ENCODE peak calls at places on chromosome 12, in four cellular contexts. I is IMR-90, A is K562, X is GM12878. M is an unnamed sample.
A peak's percentile ranks its signal among the peaks of the same experiment; 100 is the strongest.

GRCh38 chr12:30847259-30847658 is 79.3 kb upstream of the TSPAN11 start:
- DNase-seq in I (peak; percentile 70), A (peak; percentile 81), X (peak; percentile 28), M (peak; percentile 59)

GRCh38 chr12:45409966-45410365 is 194.1 kb downstream of the ANO6 start:
- DNase-seq in I (peak; percentile 93), A (no peak), X (no peak), M (no peak)

GRCh38 chr12:47903151-47903611 is 1.6 kb downstream of the VDR start:
- DNase-seq in I (peak; percentile 76), A (peak; percentile 51), X (no peak), M (no peak)

GRCh38 chr12:1707051-1707450 is 16.2 kb downstream of the ADIPOR2 start:
- DNase-seq in I (no peak), A (no peak), X (no peak), M (no peak)

GRCh38 chr12:46944104-46944503 is 118.3 kb upstream of the SLC38A4 start:
- DNase-seq in I (peak; percentile 82), A (peak; percentile 12), X (no peak), M (peak; percentile 37)

GRCh38 chr12:130920119-130920703 is 33.5 kb upstream of the ADGRD1 start:
- DNase-seq in I (no peak), A (no peak), X (no peak), M (no peak)

GRCh38 chr12:116062698-116063097 is 214.8 kb downstream of the MED13L start:
- DNase-seq in I (no peak), A (no peak), X (no peak), M (no peak)

GRCh38 chr12:69527506-69528272 is 57.5 kb downstream of the FRS2 start:
- DNase-seq in I (peak; percentile 91), A (no peak), X (no peak), M (peak; percentile 33)

GRCh38 chr12:89357297-89357730 is 5.0 kb upstream of the DUSP6 start:
- DNase-seq in I (no peak), A (no peak), X (no peak), M (no peak)

GRCh38 chr12:4353785-4354208 is 25.7 kb downstream of the FGF23 start:
- DNase-seq in I (no peak), A (peak; percentile 26), X (no peak), M (no peak)

GRCh38 chr12:6630696-6631095 is 5.1 kb downstream of the LPAR5 start:
- DNase-seq in I (no peak), A (no peak), X (no peak), M (no peak)

GRCh38 chr12:24233519-24234246 is 284.2 kb upstream of the SOX5 start:
- DNase-seq in I (no peak), A (no peak), X (no peak), M (peak; percentile 52)

GRCh38 chr12:32322354-32322753 is 77.0 kb upstream of the FGD4 start:
- DNase-seq in I (no peak), A (no peak), X (no peak), M (no peak)

GRCh38 chr12:16063728-16064127 is 152.6 kb downstream of the DERA start:
- DNase-seq in I (peak; percentile 4), A (no peak), X (no peak), M (peak; percentile 8)

GRCh38 chr12:5573390-5573789 is 141.5 kb downstream of the NTF3 start:
- DNase-seq in I (no peak), A (no peak), X (no peak), M (no peak)

GRCh38 chr12:52813885-52814709 is at the start of gene KRT4:
- DNase-seq in I (no peak), A (no peak), X (no peak), M (no peak)

GRCh38 chr12:29149691-29150382 is 759 bp downstream of the FAR2 start:
- DNase-seq in I (no peak), A (peak; percentile 14), X (no peak), M (no peak)

GRCh38 chr12:14961466-14962155 is at the start of gene ARHGDIB:
- DNase-seq in I (no peak), A (peak; percentile 59), X (peak; percentile 87), M (peak; percentile 90)

GRCh38 chr12:131087302-131087818 is 133.7 kb downstream of the ADGRD1 start:
- DNase-seq in I (no peak), A (no peak), X (no peak), M (no peak)

GRCh38 chr12:98208846-98209245 is 306.5 kb upstream of the TMPO start:
- DNase-seq in I (no peak), A (no peak), X (no peak), M (no peak)

GRCh38 chr12:99954724-99955123 is 30.0 kb downstream of the ANKS1B start:
- DNase-seq in I (no peak), A (no peak), X (no peak), M (no peak)
- H3K4me2 ChIP-seq in I (no peak overlapping the region), A (no peak overlapping the region), X (no peak overlapping the region), M (no peak overlapping the region)

GRCh38 chr12:40672650-40673319 is 19.5 kb upstream of the CNTN1 start:
- DNase-seq in I (no peak), A (no peak), X (no peak), M (no peak)
- TF ChIP-seq FOS in I (no peak), A (no peak), X (no peak), M (no peak)

DNA sequence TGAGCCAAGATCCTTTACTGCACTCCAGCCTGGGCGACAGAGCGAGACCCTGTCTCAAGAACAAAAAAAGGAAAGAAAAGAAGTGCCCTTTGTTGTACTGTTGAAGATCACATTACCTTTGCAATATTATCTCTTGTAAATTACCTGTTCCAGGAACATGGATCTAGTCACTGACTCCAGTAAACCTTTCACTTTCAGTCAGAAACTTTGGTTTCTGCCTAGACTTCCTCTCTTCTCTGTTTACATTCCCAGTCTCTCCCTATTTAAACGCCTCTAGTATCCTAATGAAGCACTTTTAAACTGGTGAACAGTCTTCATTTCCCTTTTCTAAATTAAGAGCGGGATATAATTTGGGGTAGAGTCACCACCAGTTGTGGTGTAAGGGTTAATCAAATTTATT is 12.8 kb downstream of the CHPT1 start:
- DNase-seq in I (no peak), A (no peak), X (no peak), M (no peak)
- H3K4me2 ChIP-seq in I (no peak overlapping the region), A (no peak overlapping the region), X (no peak overlapping the region), M (no peak overlapping the region)

GRCh38 chr12:113852273-113852672 is 113.9 kb downstream of the RBM19 start:
- DNase-seq in I (no peak), A (no peak), X (no peak), M (no peak)
- TF ChIP-seq FOS in I (no peak), A (no peak), X (no peak), M (no peak)

M was measured in endothelial cell of umbilical vein.